ENCODE peak calls at places on chromosomes 12 and 14, in eight cellular contexts. One of them, this sample, is unnamed.

GRCh38 chr12:114004402-114004801 is 38.3 kb upstream of the RBM19 start:
- DNase-seq in tibial nerve: no peak
- DNase-seq in stimulated activated naive B cell treated with anti-CD40 and anti-IgM and Interleukin-4, amounts not matched to agents 10 μg/mL and 1 μg/mL and 100 μg/mL, for 72 hours: no peak
- DNase-seq in H7: no peak
- DNase-seq in NCI-H1105: no peak
- DNase-seq in MCF 10A: no peak
- DNase-seq in gastrocnemius medialis: no peak
- DNase-seq in AG04449: no peak
- DNase-seq in this sample: no peak

GRCh38 chr12:12486661-12487240 is 75.9 kb downstream of the DUSP16 start:
- DNase-seq in tibial nerve: no peak
- DNase-seq in gastrocnemius medialis: no peak
- DNase-seq in stimulated activated naive B cell treated with anti-CD40 and anti-IgM and Interleukin-4, amounts not matched to agents 10 μg/mL and 1 μg/mL and 100 μg/mL, for 72 hours: peak; percentile 29
- DNase-seq in NCI-H1105: no peak
- DNase-seq in MCF 10A: no peak
- DNase-seq in H7: no peak
- DNase-seq in AG04449: no peak
- DNase-seq in this sample: no peak

GRCh38 chr14:63045234-63045611 is at the start of gene KCNH5:
- DNase-seq in AG04449: no peak
- DNase-seq in NCI-H1105: peak; percentile 68
- DNase-seq in tibial nerve: no peak
- DNase-seq in H7: peak; percentile 89
- DNase-seq in MCF 10A: no peak
- DNase-seq in gastrocnemius medialis: no peak
- DNase-seq in stimulated activated naive B cell treated with anti-CD40 and anti-IgM and Interleukin-4, amounts not matched to agents 10 μg/mL and 1 μg/mL and 100 μg/mL, for 72 hours: no peak
- DNase-seq in this sample: no peak

GRCh38 chr14:56949828-56950227 is 139.5 kb upstream of the OTX2 start:
- DNase-seq in AG04449: no peak
- DNase-seq in MCF 10A: peak; percentile 63
- DNase-seq in NCI-H1105: no peak
- DNase-seq in tibial nerve: no peak
- DNase-seq in gastrocnemius medialis: no peak
- DNase-seq in H7: no peak
- DNase-seq in stimulated activated naive B cell treated with anti-CD40 and anti-IgM and Interleukin-4, amounts not matched to agents 10 μg/mL and 1 μg/mL and 100 μg/mL, for 72 hours: no peak
- DNase-seq in this sample: no peak

GRCh38 chr12:99906786-99907185 is 78.0 kb downstream of the ANKS1B start:
- DNase-seq in gastrocnemius medialis: no peak
- DNase-seq in MCF 10A: no peak
- DNase-seq in AG04449: no peak
- DNase-seq in stimulated activated naive B cell treated with anti-CD40 and anti-IgM and Interleukin-4, amounts not matched to agents 10 μg/mL and 1 μg/mL and 100 μg/mL, for 72 hours: no peak
- DNase-seq in NCI-H1105: no peak
- DNase-seq in tibial nerve: no peak
- DNase-seq in H7: no peak
- DNase-seq in this sample: no peak

GRCh38 chr12:110247340-110248095 is 33.5 kb upstream of the ATP2A2 start:
- DNase-seq in NCI-H1105: no peak
- DNase-seq in stimulated activated naive B cell treated with anti-CD40 and anti-IgM and Interleukin-4, amounts not matched to agents 10 μg/mL and 1 μg/mL and 100 μg/mL, for 72 hours: no peak
- DNase-seq in H7: no peak
- DNase-seq in MCF 10A: peak; percentile 86
- DNase-seq in AG04449: no peak
- DNase-seq in gastrocnemius medialis: peak; percentile 92
- DNase-seq in tibial nerve: no peak
- DNase-seq in this sample: no peak

GRCh38 chr12:94147377-94147990 is 893 bp upstream of the PLXNC1 start:
- DNase-seq in MCF 10A: no peak
- DNase-seq in NCI-H1105: no peak
- DNase-seq in AG04449: no peak
- DNase-seq in stimulated activated naive B cell treated with anti-CD40 and anti-IgM and Interleukin-4, amounts not matched to agents 10 μg/mL and 1 μg/mL and 100 μg/mL, for 72 hours: no peak
- DNase-seq in H7: peak; percentile 41
- DNase-seq in tibial nerve: no peak
- DNase-seq in gastrocnemius medialis: no peak
- DNase-seq in this sample: no peak

GRCh38 chr14:55353686-55354467 is 57.8 kb downstream of the ATG14 start:
- DNase-seq in MCF 10A: no peak
- DNase-seq in H7: no peak
- DNase-seq in NCI-H1105: no peak
- DNase-seq in tibial nerve: no peak
- DNase-seq in gastrocnemius medialis: no peak
- DNase-seq in stimulated activated naive B cell treated with anti-CD40 and anti-IgM and Interleukin-4, amounts not matched to agents 10 μg/mL and 1 μg/mL and 100 μg/mL, for 72 hours: no peak
- DNase-seq in AG04449: no peak
- DNase-seq in this sample: peak; percentile 50

GRCh38 chr14:79515158-79515557 is 696.1 kb downstream of the DIO2 start:
- DNase-seq in gastrocnemius medialis: no peak
- DNase-seq in MCF 10A: peak; percentile 3
- DNase-seq in AG04449: no peak
- DNase-seq in H7: no peak
- DNase-seq in NCI-H1105: no peak
- DNase-seq in tibial nerve: no peak
- DNase-seq in stimulated activated naive B cell treated with anti-CD40 and anti-IgM and Interleukin-4, amounts not matched to agents 10 μg/mL and 1 μg/mL and 100 μg/mL, for 72 hours: no peak
- DNase-seq in this sample: no peak

GRCh38 chr14:105165761-105166485 is 2.7 kb downstream of the JAG2 start:
- DNase-seq in NCI-H1105: peak; percentile 69
- DNase-seq in tibial nerve: no peak
- DNase-seq in H7: no peak
- DNase-seq in stimulated activated naive B cell treated with anti-CD40 and anti-IgM and Interleukin-4, amounts not matched to agents 10 μg/mL and 1 μg/mL and 100 μg/mL, for 72 hours: no peak
- DNase-seq in MCF 10A: peak; percentile 68
- DNase-seq in AG04449: no peak
- DNase-seq in gastrocnemius medialis: peak; percentile 44
- DNase-seq in this sample: no peak

GRCh38 chr14:88208858-88209257 is 114.2 kb downstream of the KCNK10 start:
- DNase-seq in stimulated activated naive B cell treated with anti-CD40 and anti-IgM and Interleukin-4, amounts not matched to agents 10 μg/mL and 1 μg/mL and 100 μg/mL, for 72 hours: no peak
- DNase-seq in gastrocnemius medialis: no peak
- DNase-seq in NCI-H1105: no peak
- DNase-seq in tibial nerve: no peak
- DNase-seq in AG04449: no peak
- DNase-seq in H7: no peak
- DNase-seq in MCF 10A: no peak
- DNase-seq in this sample: no peak

GRCh38 chr12:122040579-122041386 is 19.1 kb downstream of the BCL7A start:
- DNase-seq in NCI-H1105: no peak
- DNase-seq in H7: no peak
- DNase-seq in tibial nerve: no peak
- DNase-seq in MCF 10A: no peak
- DNase-seq in AG04449: no peak
- DNase-seq in gastrocnemius medialis: no peak
- DNase-seq in stimulated activated naive B cell treated with anti-CD40 and anti-IgM and Interleukin-4, amounts not matched to agents 10 μg/mL and 1 μg/mL and 100 μg/mL, for 72 hours: no peak
- DNase-seq in this sample: no peak

GRCh38 chr12:9132008-9132535 is 16.4 kb upstream of the A2M start:
- DNase-seq in MCF 10A: no peak
- DNase-seq in gastrocnemius medialis: no peak
- DNase-seq in AG04449: no peak
- DNase-seq in NCI-H1105: no peak
- DNase-seq in tibial nerve: no peak
- DNase-seq in stimulated activated naive B cell treated with anti-CD40 and anti-IgM and Interleukin-4, amounts not matched to agents 10 μg/mL and 1 μg/mL and 100 μg/mL, for 72 hours: no peak
- DNase-seq in H7: no peak
- DNase-seq in this sample: no peak

GRCh38 chr14:98708555-98708954 is 563.4 kb downstream of the BCL11B start:
- DNase-seq in gastrocnemius medialis: no peak
- DNase-seq in NCI-H1105: no peak
- DNase-seq in AG04449: no peak
- DNase-seq in tibial nerve: no peak
- DNase-seq in H7: no peak
- DNase-seq in stimulated activated naive B cell treated with anti-CD40 and anti-IgM and Interleukin-4, amounts not matched to agents 10 μg/mL and 1 μg/mL and 100 μg/mL, for 72 hours: no peak
- DNase-seq in MCF 10A: no peak
- DNase-seq in this sample: no peak

GRCh38 chr14:54603362-54603761 is 36.4 kb downstream of the SAMD4A start:
- DNase-seq in NCI-H1105: no peak
- DNase-seq in gastrocnemius medialis: no peak
- DNase-seq in tibial nerve: no peak
- DNase-seq in H7: no peak
- DNase-seq in stimulated activated naive B cell treated with anti-CD40 and anti-IgM and Interleukin-4, amounts not matched to agents 10 μg/mL and 1 μg/mL and 100 μg/mL, for 72 hours: no peak
- DNase-seq in AG04449: no peak
- DNase-seq in MCF 10A: peak; percentile 64
- DNase-seq in this sample: no peak

GRCh38 chr12:93137656-93138612 is 208.8 kb upstream of the EEA1 start:
- DNase-seq in gastrocnemius medialis: no peak
- DNase-seq in AG04449: no peak
- DNase-seq in stimulated activated naive B cell treated with anti-CD40 and anti-IgM and Interleukin-4, amounts not matched to agents 10 μg/mL and 1 μg/mL and 100 μg/mL, for 72 hours: no peak
- DNase-seq in MCF 10A: peak; percentile 96
- DNase-seq in H7: no peak
- DNase-seq in NCI-H1105: no peak
- DNase-seq in tibial nerve: no peak
- DNase-seq in this sample: no peak

GRCh38 chr12:65759735-65760134 is 64.5 kb upstream of the HMGA2 start:
- DNase-seq in H7: no peak
- DNase-seq in MCF 10A: no peak
- DNase-seq in gastrocnemius medialis: no peak
- DNase-seq in NCI-H1105: no peak
- DNase-seq in AG04449: no peak
- DNase-seq in tibial nerve: no peak
- DNase-seq in stimulated activated naive B cell treated with anti-CD40 and anti-IgM and Interleukin-4, amounts not matched to agents 10 μg/mL and 1 μg/mL and 100 μg/mL, for 72 hours: no peak
- DNase-seq in this sample: no peak